ENCODE peak calls at places on chromosomes 16 and 17, in ten cellular contexts. D is brain pericyte; X is aorta; E is stimulated activated CD4-positive, alpha-beta T cell treated with anti-CD3 and anti-CD28 coated beads, Interleukin-4, amount 100 ng/mL, for 48 hours; T is CD4-positive, alpha-beta T cell; H is posterior cingulate gyrus; P is activated T-cell treated with anti-CD3 and anti-CD28 coated beads for 1 hour; U is HCT116; F is SJCRH30; Q is foreskin fibroblast. Z is an unnamed sample.

GRCh38 chr17:64984776-64985521 is 65.7 kb upstream of the LRRC37A3 start:
- DNase-seq in D (no peak), X (no peak), E (no peak), T (peak), H (no peak), P (peak), U (no peak), F (no peak), Q (peak), Z (no peak)

GRCh38 chr17:38572292-38572664 is 33.5 kb downstream of the SRCIN1 start:
- DNase-seq in D (no peak), X (no peak), E (no peak), T (no peak), H (no peak), P (no peak), U (no peak), F (no peak), Q (no peak), Z (no peak)

GRCh38 chr17:27241346-27241946 is 52.5 kb upstream of the WSB1 start:
- DNase-seq in D (no peak), X (no peak), E (no peak), T (no peak), H (no peak), P (no peak), U (peak), F (no peak), Q (no peak), Z (no peak)

GRCh38 chr17:31967643-31968042 is 30.8 kb downstream of the SUZ12 start:
- DNase-seq in D (no peak), X (no peak), E (no peak), T (no peak), H (no peak), P (no peak), U (no peak), F (no peak), Q (no peak), Z (no peak)

GRCh38 chr16:57297856-57298255 is 13.4 kb upstream of the PLLP start:
- DNase-seq in D (no peak), X (peak), E (no peak), T (no peak), H (no peak), P (peak), U (no peak), F (no peak), Q (no peak), Z (no peak)

GRCh38 chr17:34201225-34201624 is 53.9 kb upstream of the CCL2 start:
- DNase-seq in D (no peak), X (no peak), E (peak), T (no peak), H (no peak), P (no peak), U (no peak), F (no peak), Q (no peak), Z (no peak)

GRCh38 chr17:1379930-1380313 is 20.1 kb downstream of the YWHAE start:
- DNase-seq in D (no peak), X (peak), E (no peak), T (no peak), H (no peak), P (no peak), U (no peak), F (no peak), Q (no peak), Z (no peak)

GRCh38 chr16:29986231-29986630 is 9.2 kb downstream of the HIRIP3 start:
- DNase-seq in D (no peak), X (peak), E (no peak), T (no peak), H (no peak), P (no peak), U (no peak), F (no peak), Q (no peak), Z (no peak)

GRCh38 chr16:75789237-75789636 is 62.9 kb upstream of the CPHXL start:
- DNase-seq in D (no peak), X (no peak), E (no peak), T (no peak), H (no peak), P (no peak), U (peak), F (no peak), Q (peak), Z (peak)

GRCh38 chr16:878071-878784 is 77.7 kb upstream of the GNG13 start:
- DNase-seq in D (no peak), X (no peak), E (peak), T (no peak), H (no peak), P (no peak), U (peak), F (no peak), Q (no peak), Z (no peak)

GRCh38 chr17:55642741-55643140 is 79.9 kb downstream of the TMEM100 start:
- DNase-seq in D (no peak), X (no peak), E (no peak), T (no peak), H (no peak), P (no peak), U (no peak), F (peak), Q (no peak), Z (no peak)

GRCh38 chr16:54493076-54493475 is 206.5 kb upstream of the IRX3 start:
- DNase-seq in D (no peak), X (no peak), E (no peak), T (no peak), H (no peak), P (no peak), U (no peak), F (no peak), Q (peak), Z (no peak)

GRCh38 chr17:77124192-77124908 is 16.4 kb upstream of the SEC14L1 start:
- DNase-seq in D (no peak), X (no peak), E (no peak), T (no peak), H (no peak), P (no peak), U (peak), F (no peak), Q (peak), Z (no peak)

GRCh38 chr16:12097523-12098428 is 121.2 kb downstream of the SNX29 start:
- DNase-seq in D (no peak), X (peak), E (no peak), T (no peak), H (peak), P (no peak), U (no peak), F (peak), Q (peak), Z (no peak)

GRCh38 chr17:53313746-53314145 is 509.0 kb upstream of the KIF2B start:
- DNase-seq in D (no peak), X (no peak), E (no peak), T (no peak), H (no peak), P (no peak), U (no peak), F (no peak), Q (no peak), Z (no peak)

GRCh38 chr16:57628008-57628781 is at the start of gene ADGRG1:
- DNase-seq in D (peak), X (peak), E (peak), T (no peak), H (peak), P (no peak), U (peak), F (peak), Q (peak), Z (no peak)

GRCh38 chr16:2071454-2072263 is 23.9 kb downstream of the TSC2 start:
- DNase-seq in D (no peak), X (no peak), E (no peak), T (no peak), H (no peak), P (no peak), U (no peak), F (no peak), Q (no peak), Z (no peak)

GRCh38 chr16:70396209-70396904 is 42.5 kb downstream of the ST3GAL2 start:
- DNase-seq in D (no peak), X (no peak), E (no peak), T (no peak), H (no peak), P (no peak), U (no peak), F (no peak), Q (peak), Z (no peak)

GRCh38 chr17:305090-305976 is 47.3 kb downstream of the RPH3AL start:
- DNase-seq in D (no peak), X (peak), E (no peak), T (no peak), H (no peak), P (no peak), U (no peak), F (peak), Q (no peak), Z (no peak)

GRCh38 chr17:43581581-43581980 is 35.4 kb upstream of the ETV4 start:
- DNase-seq in D (no peak), X (no peak), E (no peak), T (no peak), H (no peak), P (no peak), U (no peak), F (no peak), Q (no peak), Z (no peak)

GRCh38 chr16:74923766-74924460 is 61.0 kb downstream of the WDR59 start:
- DNase-seq in D (no peak), X (no peak), E (no peak), T (no peak), H (no peak), P (no peak), U (no peak), F (no peak), Q (no peak), Z (no peak)

GRCh38 chr17:1137465-1137894 is 42.3 kb downstream of the ABR start:
- DNase-seq in D (no peak), X (no peak), E (no peak), T (no peak), H (peak), P (no peak), U (peak), F (no peak), Q (no peak), Z (peak)

GRCh38 chr16:83840060-83840617 is 32.4 kb downstream of the HSBP1 start:
- DNase-seq in D (no peak), X (no peak), E (no peak), T (no peak), H (no peak), P (no peak), U (no peak), F (no peak), Q (no peak), Z (no peak)

GRCh38 chr17:70622382-70623260 is 453.3 kb downstream of the KCNJ2 start:
- DNase-seq in D (no peak), X (no peak), E (no peak), T (no peak), H (peak), P (no peak), U (peak), F (peak), Q (peak), Z (peak)

Z was measured in NCI-H1930.